ENCODE peak calls at places on chromosomes 16 and 17, in four cellular contexts. O is heart left ventricle, A is tibial nerve, L is esophagus squamous epithelium. F is an unnamed sample. For H3K4me1, the result is how much of the 10 kb centered on the place peaks cover.

GRCh38 chr16:50251375-50252081 is 14.8 kb upstream of the ADCY7 start:
- DNase-seq in O (no peak), A (no peak), L (no peak), F (no peak)

GRCh38 chr16:65201446-65202010 is 79.7 kb upstream of the CDH11 start:
- DNase-seq in O (no peak), A (no peak), L (no peak), F (no peak)

GRCh38 chr17:81135503-81136283 is 29.6 kb upstream of the PVALEF start:
- DNase-seq in O (no peak), A (no peak), L (no peak), F (no peak)

GRCh38 chr17:7590743-7591142 is 849 bp upstream of the SOX15 start:
- DNase-seq in O (no peak), A (no peak), L (no peak), F (no peak)

GRCh38 chr17:3207367-3207766 is at the start of gene OR1A1:
- DNase-seq in O (no peak), A (no peak), L (no peak), F (no peak)

GRCh38 chr16:66653581-66654350 is 42.8 kb downstream of the CMTM4 start:
- DNase-seq in O (no peak), A (no peak), L (no peak), F (no peak)

GRCh38 chr17:31488264-31488981 is 96.9 kb downstream of the RAB11FIP4 start:
- DNase-seq in O (no peak), A (no peak), L (no peak), F (no peak)

GRCh38 chr17:57107498-57108101 is 22.6 kb downstream of the AKAP1 start:
- DNase-seq in O (no peak), A (no peak), L (no peak), F (no peak)

GRCh38 chr16:8924214-8924613 is 39.5 kb downstream of the USP7 start:
- DNase-seq in O (peak), A (no peak), L (no peak), F (peak)

GRCh38 chr17:38743556-38744171 is 4.5 kb downstream of the PCGF2 start:
- DNase-seq in O (no peak), A (no peak), L (no peak), F (no peak)

GRCh38 chr17:7673239-7673638 is 14.1 kb downstream of the TP53 start:
- DNase-seq in O (no peak), A (no peak), L (no peak), F (no peak)

GRCh38 chr17:60678118-60678444 is 430 bp downstream of the BCAS3 start:
- DNase-seq in O (no peak), A (no peak), L (no peak), F (no peak)

GRCh38 chr16:48628359-48628985 is 18.5 kb upstream of the N4BP1 start:
- DNase-seq in O (no peak), A (no peak), L (no peak), F (no peak)

GRCh38 chr16:66605177-66605999 is 884 bp downstream of the CMTM3 start:
- DNase-seq in O (peak), A (peak), L (no peak), F (peak)

GRCh38 chr16:31273676-31274075 is 13.9 kb downstream of the ITGAM start:
- DNase-seq in O (no peak), A (no peak), L (no peak), F (no peak)

GRCh38 chr16:31271621-31272190 is 11.9 kb downstream of the ITGAM start:
- DNase-seq in O (no peak), A (no peak), L (no peak), F (no peak)

GRCh38 chr16:31274831-31275816 is 15.3 kb downstream of the ITGAM start:
- DNase-seq in O (no peak), A (no peak), L (no peak), F (no peak)

GRCh38 chr16:31270795-31271194 is 11.0 kb downstream of the ITGAM start:
- DNase-seq in O (no peak), A (no peak), L (no peak), F (no peak)

DNA sequence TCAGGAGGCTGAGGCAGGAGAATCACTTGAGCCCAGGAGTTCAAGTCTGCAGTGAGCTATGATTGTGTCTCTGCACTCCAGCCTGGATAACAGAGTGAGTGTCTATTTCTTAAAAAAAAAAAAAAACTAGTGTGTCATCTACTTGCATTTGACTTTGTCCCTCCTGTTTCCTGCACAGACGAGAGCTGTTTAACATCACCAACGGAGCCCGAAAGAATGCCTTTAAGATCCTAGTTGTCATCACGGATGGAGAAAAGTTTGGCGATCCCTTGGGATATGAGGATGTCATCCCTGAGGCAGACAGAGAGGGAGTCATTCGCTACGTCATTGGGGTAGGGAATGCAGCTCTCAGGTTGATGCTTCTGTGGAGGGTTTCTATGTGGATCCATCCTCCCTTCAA is 13.4 kb downstream of the ITGAM start:
- DNase-seq in O (no peak), A (no peak), L (no peak), F (no peak)
- H3K4me1 ChIP-seq in O (under half), A (under half), L (under half), F (under half)

GRCh38 chr17:77535435-77535834 is 394.7 kb downstream of the SEC14L1 start:
- DNase-seq in O (peak), A (no peak), L (no peak), F (no peak)
- H3K27ac ChIP-seq in O (peak), A (no peak), L (no peak), F (no peak)

GRCh38 chr17:16463341-16464000 is 28.5 kb downstream of the LRRC75A start:
- DNase-seq in O (peak), A (no peak), L (no peak), F (peak)
- TF ChIP-seq CTCF in O (peak), A (no peak), L (no peak), F (peak)

GRCh38 chr17:43702636-43703035 is 40.9 kb upstream of the MEOX1 start:
- DNase-seq in O (no peak), A (no peak), L (no peak), F (no peak)

GRCh38 chr17:43703630-43704029 is 41.9 kb upstream of the MEOX1 start:
- DNase-seq in O (no peak), A (no peak), L (no peak), F (no peak)

GRCh38 chr17:43699438-43699756 is 37.7 kb upstream of the MEOX1 start:
- DNase-seq in O (no peak), A (no peak), L (no peak), F (no peak)

GRCh38 chr17:43698678-43699437 is 37.1 kb upstream of the MEOX1 start:
- DNase-seq in O (no peak), A (no peak), L (no peak), F (no peak)

GRCh38 chr17:43701318-43701743 is 39.6 kb upstream of the MEOX1 start:
- DNase-seq in O (no peak), A (no peak), L (no peak), F (no peak)
- H3K4me1 ChIP-seq in O (under half), A (under half), L (under half), F (under half)